ENCODE peak calls at places on chromosomes 11 and 22, in four cellular contexts. One of them, this sample, is unnamed.

GRCh38 chr11:117925198-117925925 is 3.8 kb downstream of the TMPRSS13 start:
- DNase-seq in GM23248: no peak
- DNase-seq in transverse colon: no peak
- DNase-seq in esophagus muscularis mucosa: no peak
- DNase-seq in this sample: no peak

GRCh38 chr11:68865241-68865640 is 23.5 kb upstream of the CPT1A start:
- DNase-seq in GM23248: no peak
- DNase-seq in transverse colon: no peak
- DNase-seq in esophagus muscularis mucosa: no peak
- DNase-seq in this sample: no peak

GRCh38 chr11:1101318-1102089 is 26.8 kb downstream of the MUC2 start:
- DNase-seq in GM23248: no peak
- DNase-seq in transverse colon: no peak
- DNase-seq in esophagus muscularis mucosa: no peak
- DNase-seq in this sample: no peak

GRCh38 chr11:34833602-34834001 is 82.6 kb downstream of the APIP start:
- DNase-seq in GM23248: no peak
- DNase-seq in transverse colon: no peak
- DNase-seq in esophagus muscularis mucosa: no peak
- DNase-seq in this sample: no peak

GRCh38 chr22:41600976-41601375 is 11.3 kb upstream of the PMM1 start:
- DNase-seq in GM23248: no peak
- DNase-seq in transverse colon: no peak
- DNase-seq in esophagus muscularis mucosa: no peak
- DNase-seq in this sample: no peak

GRCh38 chr22:25453557-25453956 is 110.9 kb upstream of the GRK3 start:
- DNase-seq in GM23248: no peak
- DNase-seq in transverse colon: no peak
- DNase-seq in esophagus muscularis mucosa: no peak
- DNase-seq in this sample: no peak

GRCh38 chr11:35779409-35779808 is 116.8 kb downstream of the TRIM44 start:
- DNase-seq in GM23248: no peak
- DNase-seq in transverse colon: no peak
- DNase-seq in esophagus muscularis mucosa: peak
- DNase-seq in this sample: no peak

GRCh38 chr11:1307998-1308744 is 1.3 kb downstream of the TOLLIP start:
- DNase-seq in GM23248: peak
- DNase-seq in transverse colon: no peak
- DNase-seq in esophagus muscularis mucosa: no peak
- DNase-seq in this sample: no peak

GRCh38 chr11:46489668-46490560 is 98.3 kb upstream of the CHRM4 start:
- DNase-seq in GM23248: peak
- DNase-seq in transverse colon: peak
- DNase-seq in esophagus muscularis mucosa: no peak
- DNase-seq in this sample: no peak

GRCh38 chr11:11025087-11025486 is 167.2 kb upstream of the ZBED5 start:
- DNase-seq in GM23248: peak
- DNase-seq in transverse colon: no peak
- DNase-seq in esophagus muscularis mucosa: no peak
- DNase-seq in this sample: no peak

GRCh38 chr11:8638300-8638699 is 44.2 kb downstream of the TRIM66 start:
- DNase-seq in GM23248: peak
- DNase-seq in transverse colon: no peak
- DNase-seq in esophagus muscularis mucosa: no peak
- DNase-seq in this sample: no peak

GRCh38 chr22:30717331-30717921 is 22.8 kb downstream of the OSBP2 start:
- DNase-seq in GM23248: peak
- DNase-seq in transverse colon: no peak
- DNase-seq in esophagus muscularis mucosa: no peak
- DNase-seq in this sample: no peak

GRCh38 chr11:65822760-65823528 is 10.8 kb upstream of the SNX32 start:
- DNase-seq in GM23248: no peak
- DNase-seq in transverse colon: peak
- DNase-seq in esophagus muscularis mucosa: no peak
- DNase-seq in this sample: no peak

GRCh38 chr22:27965547-27965946 is 46.5 kb upstream of the PITPNB start:
- DNase-seq in GM23248: no peak
- DNase-seq in transverse colon: no peak
- DNase-seq in esophagus muscularis mucosa: no peak
- DNase-seq in this sample: no peak

GRCh38 chr11:34680918-34681554 is 60.1 kb downstream of the EHF start:
- DNase-seq in GM23248: peak
- DNase-seq in transverse colon: no peak
- DNase-seq in esophagus muscularis mucosa: no peak
- DNase-seq in this sample: no peak

GRCh38 chr11:93532285-93532789 is 10.9 kb downstream of the SMCO4 start:
- DNase-seq in GM23248: peak
- DNase-seq in transverse colon: no peak
- DNase-seq in esophagus muscularis mucosa: no peak
- DNase-seq in this sample: no peak
- H3K27ac ChIP-seq in GM23248: no peak
- H3K27ac ChIP-seq in transverse colon: no peak
- H3K27ac ChIP-seq in esophagus muscularis mucosa: no peak
- H3K27ac ChIP-seq in this sample: no peak

DNA sequence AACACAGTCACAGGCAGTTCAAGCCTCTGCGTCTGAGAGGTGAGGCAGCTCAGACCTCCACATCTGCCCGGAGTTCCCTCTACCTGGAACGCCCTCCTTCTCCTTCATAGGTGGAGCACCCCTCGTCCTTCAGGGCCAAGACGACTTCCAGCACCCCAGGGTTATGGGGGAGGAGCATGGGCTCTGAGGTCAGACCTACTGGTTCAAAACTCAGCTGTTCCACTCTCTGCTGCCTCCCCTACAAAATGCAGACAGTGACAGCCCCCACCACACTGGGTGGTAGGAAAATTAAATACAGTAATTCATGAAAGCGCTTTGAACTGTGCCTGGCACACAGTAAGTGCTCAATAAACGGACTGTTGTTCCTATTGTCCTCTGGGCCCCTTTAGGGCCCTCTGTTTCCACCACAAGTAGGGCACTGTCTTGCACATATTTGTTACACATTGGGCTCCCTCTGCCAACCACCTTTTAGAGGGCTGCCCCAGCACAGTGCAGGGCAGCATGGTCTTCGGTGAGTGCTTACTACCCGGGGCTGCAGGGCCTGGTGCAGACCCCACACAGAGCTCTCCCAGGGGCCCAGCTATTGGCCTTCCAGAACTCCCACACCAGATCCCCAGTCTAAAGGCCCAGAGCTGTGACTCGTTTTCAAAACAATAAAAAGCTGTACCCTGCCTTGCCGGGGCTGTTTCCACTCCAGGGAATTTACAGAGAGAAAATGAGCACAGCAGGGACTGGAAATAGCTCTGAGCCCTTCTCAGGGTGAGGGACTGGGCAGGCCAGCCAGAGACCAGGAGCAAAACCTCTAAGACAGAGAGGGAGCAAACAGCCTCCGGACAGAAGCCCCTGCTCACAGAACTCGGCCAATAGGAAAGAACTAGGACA is 2.5 kb downstream of the TMEM184B start:
- DNase-seq in GM23248: peak
- DNase-seq in transverse colon: no peak
- DNase-seq in esophagus muscularis mucosa: no peak
- DNase-seq in this sample: no peak
- H3K27ac ChIP-seq in GM23248: peak
- H3K27ac ChIP-seq in transverse colon: peak
- H3K27ac ChIP-seq in esophagus muscularis mucosa: peak
- H3K27ac ChIP-seq in this sample: peak

GRCh38 chr11:62546937-62547625 is 475 bp upstream of the AHNAK start:
- DNase-seq in GM23248: peak
- DNase-seq in transverse colon: peak
- DNase-seq in esophagus muscularis mucosa: no peak
- DNase-seq in this sample: no peak

GRCh38 chr11:62546244-62546936 is at the start of gene AHNAK:
- DNase-seq in GM23248: peak
- DNase-seq in transverse colon: peak
- DNase-seq in esophagus muscularis mucosa: no peak
- DNase-seq in this sample: peak

GRCh38 chr11:62545437-62546243 is 966 bp downstream of the AHNAK start:
- DNase-seq in GM23248: peak
- DNase-seq in transverse colon: peak
- DNase-seq in esophagus muscularis mucosa: peak
- DNase-seq in this sample: peak

GRCh38 chr11:62548545-62549335 is 2.1 kb upstream of the AHNAK start:
- DNase-seq in GM23248: no peak
- DNase-seq in transverse colon: peak
- DNase-seq in esophagus muscularis mucosa: no peak
- DNase-seq in this sample: no peak

GRCh38 chr11:62547691-62548281 is 1.2 kb upstream of the AHNAK start:
- DNase-seq in GM23248: peak
- DNase-seq in transverse colon: no peak
- DNase-seq in esophagus muscularis mucosa: no peak
- DNase-seq in this sample: no peak
- H3K27ac ChIP-seq in GM23248: peak
- H3K27ac ChIP-seq in transverse colon: peak
- H3K27ac ChIP-seq in esophagus muscularis mucosa: peak
- H3K27ac ChIP-seq in this sample: peak

DNA sequence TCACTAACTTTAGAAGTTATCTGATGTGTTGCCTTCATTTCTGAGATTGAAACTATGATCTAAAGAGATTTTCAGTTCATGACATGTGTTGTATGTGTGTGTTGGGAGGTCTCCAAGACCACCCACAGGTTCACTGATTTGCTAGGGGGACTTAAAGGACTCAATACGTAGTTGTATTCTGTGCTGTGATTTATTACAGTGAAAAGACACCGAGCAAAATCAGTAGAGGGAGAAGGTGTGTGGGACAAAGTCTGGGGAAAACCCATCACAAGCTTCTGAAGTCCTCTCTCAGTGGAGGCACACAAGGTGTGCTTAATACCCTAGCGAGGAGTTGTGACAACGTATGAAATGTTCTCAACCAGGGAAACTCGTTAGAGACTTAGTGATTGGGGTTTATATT is 35.6 kb downstream of the RNF169 start:
- DNase-seq in GM23248: no peak
- DNase-seq in transverse colon: no peak
- DNase-seq in esophagus muscularis mucosa: no peak
- DNase-seq in this sample: no peak
- H3K27ac ChIP-seq in GM23248: peak
- H3K27ac ChIP-seq in transverse colon: no peak
- H3K27ac ChIP-seq in esophagus muscularis mucosa: no peak
- H3K27ac ChIP-seq in this sample: no peak

This sample was measured in right atrium auricular region.